ENCODE peak calls at places on chromosomes 13 and 19, in nine cellular contexts. R is choroid plexus epithelial cell, U is thyroid gland, P is mesendoderm, I is AG04450, Q is kidney epithelial cell, E is GM12865, H is thoracic aorta, O is HAP-1. A is an unnamed sample.

GRCh38 chr13:51902776-51903175 is 41.0 kb downstream of the CCDC70 start:
- DNase-seq in I (no peak), U (no peak), R (no peak), H (no peak), E (peak; percentile 37), O (no peak), P (no peak), Q (no peak), A (no peak)

GRCh38 chr13:110266431-110266809 is 40.5 kb downstream of the COL4A1 start:
- DNase-seq in E (no peak), H (no peak), I (no peak), U (no peak), O (no peak), R (no peak), Q (no peak), P (no peak), A (no peak)

GRCh38 chr13:84648069-84648640 is 765.9 kb upstream of the SLITRK1 start:
- DNase-seq in O (no peak), Q (no peak), I (no peak), U (no peak), R (no peak), E (no peak), H (no peak), P (no peak), A (no peak)

GRCh38 chr13:23081246-23081645 is 99.5 kb upstream of the SGCG start:
- DNase-seq in I (peak; percentile 18), O (no peak), H (no peak), U (no peak), P (no peak), R (no peak), E (no peak), Q (no peak), A (no peak)

GRCh38 chr13:27792393-27793218 is at the start of gene GSX1:
- DNase-seq in H (no peak), E (peak; percentile 23), O (peak; percentile 79), P (peak; percentile 87), I (no peak), U (peak; percentile 68), Q (peak; percentile 7), R (peak; percentile 80), A (peak; percentile 40)

GRCh38 chr13:26075498-26075897 is 23.7 kb upstream of the SHISA2 start:
- DNase-seq in P (peak; percentile 16), U (no peak), I (no peak), O (no peak), Q (no peak), E (no peak), H (no peak), R (peak; percentile 30), A (no peak)

GRCh38 chr19:28556371-28556770 is 656.6 kb downstream of the UQCRFS1 start:
- DNase-seq in O (no peak), E (no peak), U (no peak), Q (no peak), I (no peak), H (no peak), R (no peak), P (no peak), A (no peak)

GRCh38 chr13:99352351-99353271 is 45.4 kb upstream of the GPR183 start:
- DNase-seq in U (no peak), H (no peak), I (no peak), E (no peak), Q (no peak), O (no peak), R (no peak), P (no peak), A (no peak)

GRCh38 chr13:60164490-60164889 is 762 bp upstream of the DIAPH3 start:
- DNase-seq in E (peak; percentile 7), R (peak; percentile 34), Q (no peak), P (peak; percentile 74), U (peak; percentile 5), O (no peak), H (no peak), I (no peak), A (no peak)

GRCh38 chr13:44218501-44219240 is 155.0 kb upstream of the SERP2 start:
- DNase-seq in R (peak; percentile 57), P (no peak), U (peak; percentile 90), O (peak; percentile 61), Q (no peak), H (peak; percentile 25), I (no peak), E (no peak), A (no peak)

GRCh38 chr13:71880753-71881541 is 13.9 kb upstream of the DACH1 start:
- DNase-seq in I (no peak), O (no peak), U (no peak), Q (peak; percentile 61), P (peak; percentile 61), H (no peak), E (no peak), R (no peak), A (no peak)

GRCh38 chr19:50705422-50706019 is 14.1 kb downstream of the SHANK1 start:
- DNase-seq in E (peak; percentile 69), U (peak; percentile 13), O (peak; percentile 70), R (peak; percentile 65), H (no peak), I (peak; percentile 30), P (peak; percentile 83), Q (peak; percentile 18), A (no peak)

GRCh38 chr19:18441804-18442788 is 4.2 kb upstream of the ISYNA1 start:
- DNase-seq in E (no peak), R (no peak), U (no peak), O (no peak), P (no peak), I (no peak), Q (no peak), H (no peak), A (no peak)

GRCh38 chr19:4372630-4373367 is 27.5 kb downstream of the SH3GL1 start:
- DNase-seq in P (no peak), H (no peak), O (no peak), U (no peak), E (no peak), Q (no peak), I (no peak), R (no peak), A (no peak)

GRCh38 chr19:21130097-21130775 is 11.6 kb upstream of the ZNF431 start:
- DNase-seq in I (no peak), H (no peak), R (no peak), O (no peak), P (no peak), U (peak; percentile 55), Q (no peak), E (no peak), A (no peak)

GRCh38 chr13:20473888-20474287 is 51.8 kb downstream of the CRYL1 start:
- DNase-seq in P (no peak), E (no peak), R (no peak), I (no peak), O (no peak), H (no peak), Q (no peak), U (no peak), A (no peak)

GRCh38 chr13:48975101-48975925 is at the start of gene FNDC3A:
- DNase-seq in R (peak; percentile 76), E (peak; percentile 75), H (no peak), Q (no peak), P (peak; percentile 90), U (peak; percentile 77), I (peak; percentile 23), O (peak; percentile 64), A (peak; percentile 58)
- H3K4me3 ChIP-seq in R (peak within 1 kb of the TSS; percentile 84), E (peak within 1 kb of the TSS; percentile 97), H (peak within 1 kb of the TSS; percentile 98), Q (peak within 1 kb of the TSS; percentile 72), P (peak within 1 kb of the TSS; percentile 79), U (peak within 1 kb of the TSS; percentile 76), I (peak within 1 kb of the TSS; percentile 85), O (peak within 1 kb of the TSS; percentile 77), A (peak within 1 kb of the TSS; percentile 88)

GRCh38 chr19:45091031-45091918 is 1.7 kb upstream of the PPP1R37 start:
- DNase-seq in Q (peak; percentile 88), U (peak; percentile 99), I (peak; percentile 98), E (peak; percentile 100), O (peak; percentile 99), H (peak; percentile 94), P (peak; percentile 99), R (peak; percentile 99), A (peak; percentile 98)

GRCh38 chr19:45087531-45087930 is 5.4 kb upstream of the PPP1R37 start:
- DNase-seq in R (no peak), O (no peak), P (no peak), I (no peak), Q (no peak), H (no peak), U (no peak), E (no peak), A (no peak)

GRCh38 chr19:45090598-45090997 is 2.4 kb upstream of the PPP1R37 start:
- DNase-seq in O (no peak), E (no peak), U (no peak), R (no peak), I (no peak), H (no peak), P (no peak), Q (no peak), A (no peak)

GRCh38 chr19:45092747-45093678 is at the start of gene PPP1R37:
- DNase-seq in O (peak; percentile 96), Q (peak; percentile 85), P (peak; percentile 99), U (peak; percentile 96), H (peak; percentile 75), I (peak; percentile 95), E (peak; percentile 99), R (peak; percentile 99), A (peak; percentile 96)

GRCh38 chr19:45090034-45090433 is 2.9 kb upstream of the PPP1R37 start:
- DNase-seq in E (no peak), P (peak; percentile 84), Q (no peak), O (no peak), R (no peak), I (no peak), H (no peak), U (no peak), A (no peak)
- H3K4me3 ChIP-seq in E (no peak overlapping the region), P (no peak overlapping the region), Q (no peak overlapping the region), O (no peak overlapping the region), R (no peak overlapping the region), I (no peak overlapping the region), H (no peak overlapping the region), U (no peak overlapping the region), A (no peak overlapping the region)

DNA sequence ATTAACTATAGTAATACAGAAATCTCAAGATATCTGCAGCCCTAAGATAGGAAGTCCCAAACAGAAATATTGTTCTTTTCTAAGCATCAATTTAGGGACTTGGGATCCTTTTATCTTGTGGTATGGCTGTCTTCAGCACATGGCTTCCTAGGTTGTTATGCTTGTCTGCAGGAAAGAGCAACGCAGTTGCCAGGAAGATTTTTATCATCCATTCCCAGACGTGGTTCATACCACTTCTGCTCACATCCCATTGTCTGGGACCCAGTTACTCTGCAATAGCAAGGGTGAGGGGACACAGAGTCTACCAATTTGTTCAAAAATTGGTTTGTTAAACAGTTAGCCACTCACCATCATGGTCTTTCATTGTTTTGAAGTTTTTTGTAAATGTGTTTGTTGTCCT is 85.6 kb upstream of the RXFP2 start:
- DNase-seq in U (no peak), E (no peak), I (no peak), H (no peak), O (no peak), Q (no peak), P (no peak), R (no peak), A (no peak)
- H3K4me3 ChIP-seq in U (no peak overlapping the region), E (no peak overlapping the region), I (no peak overlapping the region), H (no peak overlapping the region), O (no peak overlapping the region), Q (no peak overlapping the region), P (no peak overlapping the region), R (no peak overlapping the region), A (no peak overlapping the region)

DNA sequence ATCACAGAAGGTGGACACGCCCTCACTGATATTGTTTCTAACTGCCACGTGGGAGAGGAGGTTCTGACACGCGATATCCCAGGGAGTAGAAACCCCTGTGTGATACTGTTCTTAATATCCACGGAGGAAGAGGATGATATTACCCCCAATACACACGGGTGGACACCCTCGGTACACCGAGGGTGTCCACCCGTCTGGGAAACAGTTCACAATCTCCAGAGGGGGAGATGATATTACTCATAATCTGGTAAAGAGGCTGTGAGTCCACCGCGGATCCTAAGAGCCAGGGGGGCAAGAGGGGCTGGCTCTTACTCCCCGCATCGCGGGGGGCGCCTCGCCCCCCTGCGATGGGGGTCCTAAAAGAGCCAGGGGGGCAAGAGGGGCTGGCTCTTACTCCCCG is 29.6 kb upstream of the RGCC start:
- DNase-seq in E (no peak), I (no peak), Q (no peak), O (no peak), R (no peak), U (no peak), P (no peak), H (no peak), A (no peak)
- H3K4me3 ChIP-seq in E (no peak overlapping the region), I (no peak overlapping the region), Q (no peak overlapping the region), O (no peak overlapping the region), R (peak overlapping the region; percentile 39), U (peak overlapping the region; percentile 1), P (no peak overlapping the region), H (peak overlapping the region; percentile 9), A (peak overlapping the region; percentile 33)